ENCODE peak calls at places on chromosomes 3 and 15, in eight cellular contexts. X is thoracic aorta, Z is lower lobe of right lung, M is right lobe of liver, D is K562, S is aorta, V is psoas muscle, C is heart right ventricle. F is an unnamed sample.

GRCh38 chr15:91867581-91868026 is 14.1 kb downstream of the SLCO3A1 start:
- ATAC-seq in X (peak; percentile 82), Z (peak; percentile 96), M (peak; percentile 91), D (no peak), S (peak; percentile 86), V (peak; percentile 80), C (peak; percentile 86), F (peak; percentile 86)

GRCh38 chr3:45610129-45610528 is 15.6 kb downstream of the LIMD1 start:
- ATAC-seq in X (no peak), Z (no peak), M (no peak), D (no peak), S (no peak), V (no peak), C (peak; percentile 59), F (no peak)

GRCh38 chr3:48190911-48191310 is 2.7 kb upstream of the CDC25A start:
- ATAC-seq in X (no peak), Z (no peak), M (no peak), D (no peak), S (no peak), V (no peak), C (no peak), F (no peak)

GRCh38 chr15:39874890-39875549 is 45.0 kb downstream of the GPR176 start:
- ATAC-seq in X (no peak), Z (peak; percentile 74), M (peak; percentile 92), D (peak; percentile 67), S (no peak), V (no peak), C (no peak), F (no peak)

GRCh38 chr3:138395865-138396751 is 38.3 kb upstream of the ESYT3 start:
- ATAC-seq in X (no peak), Z (peak; percentile 42), M (no peak), D (no peak), S (no peak), V (peak; percentile 67), C (peak; percentile 71), F (no peak)

GRCh38 chr3:14261229-14261628 is 82.6 kb downstream of the LSM3 start:
- ATAC-seq in X (no peak), Z (peak; percentile 91), M (peak; percentile 96), D (peak; percentile 90), S (peak; percentile 86), V (peak; percentile 93), C (peak; percentile 71), F (peak; percentile 82)

GRCh38 chr15:70427120-70427519 is 329.4 kb upstream of the TLE3 start:
- ATAC-seq in X (no peak), Z (no peak), M (peak; percentile 40), D (peak; percentile 42), S (no peak), V (no peak), C (no peak), F (no peak)

GRCh38 chr3:188316021-188316722 is 162.2 kb downstream of the LPP start:
- ATAC-seq in X (no peak), Z (no peak), M (peak; percentile 84), D (no peak), S (peak; percentile 76), V (peak; percentile 64), C (no peak), F (peak; percentile 52)

GRCh38 chr3:52779411-52780297 is 2.3 kb downstream of the ITIH1 start:
- ATAC-seq in X (no peak), Z (no peak), M (no peak), D (no peak), S (no peak), V (no peak), C (no peak), F (no peak)

GRCh38 chr3:17052348-17052747 is 167.6 kb downstream of the PLCL2 start:
- ATAC-seq in X (no peak), Z (peak; percentile 55), M (peak; percentile 55), D (no peak), S (no peak), V (no peak), C (no peak), F (no peak)

GRCh38 chr3:111589303-111590095 is 5.6 kb downstream of the ZBED2 start:
- ATAC-seq in X (no peak), Z (no peak), M (no peak), D (no peak), S (no peak), V (no peak), C (no peak), F (no peak)

GRCh38 chr3:155342344-155342743 is 48.9 kb upstream of the STRIT1 start:
- ATAC-seq in X (no peak), Z (no peak), M (no peak), D (peak; percentile 37), S (no peak), V (no peak), C (no peak), F (no peak)

GRCh38 chr3:146177986-146178385 is 17.0 kb upstream of the PLOD2 start:
- ATAC-seq in X (no peak), Z (no peak), M (no peak), D (no peak), S (no peak), V (no peak), C (no peak), F (no peak)

GRCh38 chr15:79918278-79918677 is 21.5 kb upstream of the MTHFS start:
- ATAC-seq in X (no peak), Z (no peak), M (no peak), D (no peak), S (no peak), V (no peak), C (no peak), F (no peak)
- H3K9me3 ChIP-seq in X (peaks cover 68% of the 10 kb centered on the region), Z (peaks cover 79% of the 10 kb centered on the region), M (no peaks in the 10 kb centered on the region), D (peaks cover 47% of the 10 kb centered on the region), S (peaks cover 16% of the 10 kb centered on the region), V (peaks cover 67% of the 10 kb centered on the region), C (peaks cover 68% of the 10 kb centered on the region), F (peaks cover 80% of the 10 kb centered on the region)

GRCh38 chr15:74376226-74376625 is 8.8 kb upstream of the CYP11A1 start:
- ATAC-seq in X (no peak), Z (no peak), M (no peak), D (no peak), S (no peak), V (no peak), C (no peak), F (no peak)

GRCh38 chr15:74378853-74379252 is 11.4 kb upstream of the CYP11A1 start:
- ATAC-seq in X (no peak), Z (no peak), M (no peak), D (no peak), S (no peak), V (no peak), C (no peak), F (no peak)

GRCh38 chr15:74376825-74377581 is 9.6 kb upstream of the CYP11A1 start:
- ATAC-seq in X (no peak), Z (no peak), M (no peak), D (no peak), S (no peak), V (no peak), C (no peak), F (no peak)

GRCh38 chr15:74380361-74381189 is 13.1 kb upstream of the CYP11A1 start:
- ATAC-seq in X (no peak), Z (no peak), M (no peak), D (no peak), S (no peak), V (no peak), C (no peak), F (no peak)

DNA sequence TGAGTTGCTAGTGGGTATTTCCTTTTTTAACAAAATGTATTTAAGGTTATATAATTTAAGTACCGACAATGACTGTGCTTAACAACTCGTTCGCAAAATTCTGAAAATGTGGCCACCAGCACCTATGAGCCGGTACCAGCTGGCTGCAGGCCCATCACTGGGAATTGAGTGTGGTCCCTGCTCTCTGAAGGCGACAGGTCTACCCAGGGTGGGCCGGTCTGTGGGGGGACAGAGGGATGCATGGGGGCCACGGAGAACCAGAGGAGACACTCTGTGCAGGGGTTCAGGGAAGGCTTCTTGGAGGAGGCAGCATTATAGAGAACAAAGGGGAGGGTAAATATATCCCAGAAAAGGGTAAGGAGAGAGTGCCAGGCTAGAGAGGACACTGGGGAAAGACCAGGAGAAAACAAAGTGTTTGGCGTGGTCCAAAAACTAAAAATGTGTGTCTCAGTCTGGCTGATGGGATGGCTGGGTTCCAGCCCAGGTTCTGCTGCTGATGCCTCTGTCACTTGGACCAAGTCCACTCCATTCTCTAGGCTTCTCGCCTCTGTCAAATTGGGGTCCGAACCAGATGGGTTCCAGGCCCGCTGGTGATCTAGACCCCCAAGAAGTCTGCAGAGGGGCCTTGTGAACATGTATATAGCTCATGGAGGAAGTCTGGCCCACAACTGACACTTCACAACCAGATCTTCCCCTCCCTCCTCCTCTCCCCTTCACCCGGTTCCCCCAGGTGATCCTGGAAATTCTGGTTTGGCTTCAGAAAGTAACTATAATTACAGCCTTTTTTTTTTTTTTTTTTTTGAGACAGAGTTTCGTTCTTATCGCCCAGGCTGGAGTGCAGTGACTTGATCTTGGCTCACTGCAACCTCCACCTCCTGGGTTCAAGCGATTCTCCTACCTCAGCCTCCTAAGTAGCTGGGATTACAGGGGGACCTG is 10.7 kb upstream of the CYP11A1 start:
- ATAC-seq in X (no peak), Z (no peak), M (no peak), D (no peak), S (no peak), V (no peak), C (no peak), F (no peak)
- H3K27ac ChIP-seq in X (no peak overlapping the region), Z (no peak overlapping the region), M (no peak overlapping the region), D (no peak overlapping the region), S (no peak overlapping the region), V (no peak overlapping the region), C (no peak overlapping the region), F (no peak overlapping the region)

GRCh38 chr3:31929826-31930502 is 51.1 kb downstream of the OSBPL10 start:
- ATAC-seq in X (no peak), Z (no peak), M (no peak), D (no peak), S (no peak), V (no peak), C (no peak), F (no peak)

GRCh38 chr3:31934866-31935265 is 46.2 kb downstream of the OSBPL10 start:
- ATAC-seq in X (no peak), Z (peak; percentile 74), M (no peak), D (no peak), S (no peak), V (no peak), C (no peak), F (no peak)

GRCh38 chr3:31934018-31934417 is 47.0 kb downstream of the OSBPL10 start:
- ATAC-seq in X (no peak), Z (no peak), M (no peak), D (no peak), S (no peak), V (no peak), C (no peak), F (no peak)

GRCh38 chr3:31936661-31937060 is 44.4 kb downstream of the OSBPL10 start:
- ATAC-seq in X (no peak), Z (no peak), M (peak; percentile 42), D (no peak), S (peak; percentile 56), V (no peak), C (no peak), F (no peak)

GRCh38 chr3:31932990-31933389 is 48.1 kb downstream of the OSBPL10 start:
- ATAC-seq in X (no peak), Z (no peak), M (no peak), D (no peak), S (no peak), V (no peak), C (no peak), F (no peak)
- H3K4me1 ChIP-seq in X (peaks cover 15% of the 10 kb centered on the region), Z (peaks cover 36% of the 10 kb centered on the region), M (no peaks in the 10 kb centered on the region), D (no peaks in the 10 kb centered on the region), S (peaks cover 4% of the 10 kb centered on the region), V (no peaks in the 10 kb centered on the region), C (no peaks in the 10 kb centered on the region), F (no peaks in the 10 kb centered on the region)

DNA sequence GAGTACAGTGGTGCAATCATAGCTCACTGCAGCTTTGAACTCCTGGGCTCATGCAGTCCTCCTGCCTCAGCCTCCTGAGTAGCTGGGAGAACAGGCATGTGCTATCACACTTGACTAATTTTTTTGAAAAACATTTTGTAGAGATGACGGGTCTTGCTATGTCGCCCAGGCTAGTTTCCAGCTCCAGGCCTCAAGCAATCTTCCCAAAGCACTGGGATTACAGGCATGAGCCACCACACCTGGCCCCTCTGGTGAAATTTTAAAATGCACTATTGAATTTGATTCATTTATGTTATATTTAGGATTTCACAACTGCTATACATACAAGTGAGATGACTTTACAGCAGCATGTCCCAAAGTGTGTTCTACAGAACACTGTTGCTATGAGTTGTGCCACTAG is 50.8 kb upstream of the TPM1 start:
- ATAC-seq in X (no peak), Z (no peak), M (no peak), D (no peak), S (no peak), V (no peak), C (no peak), F (no peak)
- H3K9me3 ChIP-seq in X (no peaks in the 10 kb centered on the region), Z (no peaks in the 10 kb centered on the region), M (no peaks in the 10 kb centered on the region), D (no peaks in the 10 kb centered on the region), S (no peaks in the 10 kb centered on the region), V (no peaks in the 10 kb centered on the region), C (no peaks in the 10 kb centered on the region), F (no peaks in the 10 kb centered on the region)